ENCODE peak calls at places on chromosomes 7 and 10, in five cellular contexts. E is fibroblast of lung, G is spleen, U is cardiac muscle cell, Y is pancreas. S is an unnamed sample. For H3K27me3, the result is how much of the 10 kb centered on the place peaks cover.

GRCh38 chr10:96306516-96306915 is 2.3 kb downstream of the DNTT start:
- DNase-seq in E (no peak), G (peak), U (no peak), Y (no peak), S (no peak)

GRCh38 chr7:149637911-149638565 is 135.3 kb downstream of the ZNF467 start:
- DNase-seq in E (no peak), G (no peak), U (no peak), Y (no peak), S (no peak)

GRCh38 chr7:26279405-26279804 is 12.3 kb upstream of the SNX10 start:
- DNase-seq in E (no peak), G (peak), U (no peak), Y (no peak), S (no peak)

GRCh38 chr7:141874787-141875186 is 33.5 kb upstream of the PRSS37 start:
- DNase-seq in E (no peak), G (no peak), U (no peak), Y (no peak), S (no peak)

GRCh38 chr10:71912431-71912830 is 51.8 kb upstream of the CHST3 start:
- DNase-seq in E (no peak), G (no peak), U (no peak), Y (no peak), S (no peak)

GRCh38 chr10:76001019-76001418 is 569.6 kb downstream of the LRMDA start:
- DNase-seq in E (no peak), G (no peak), U (no peak), Y (no peak), S (no peak)

GRCh38 chr10:123558651-123559050 is 107.5 kb upstream of the GPR26 start:
- DNase-seq in E (no peak), G (no peak), U (no peak), Y (no peak), S (no peak)

GRCh38 chr10:43200538-43201390 is 62.5 kb downstream of the CSGALNACT2 start:
- DNase-seq in E (no peak), G (peak), U (no peak), Y (peak), S (no peak)

GRCh38 chr10:137031-137430 is 1.8 kb downstream of the ZMYND11 start:
- DNase-seq in E (peak), G (no peak), U (peak), Y (no peak), S (no peak)

GRCh38 chr7:123538897-123539296 is 4.5 kb upstream of the IQUB start:
- DNase-seq in E (no peak), G (no peak), U (no peak), Y (no peak), S (no peak)

GRCh38 chr10:102869290-102870198 is at the start of gene AS3MT:
- DNase-seq in E (no peak), G (peak), U (peak), Y (peak), S (no peak)

GRCh38 chr7:134513169-134513752 is 14.1 kb upstream of the AKR1B10 start:
- DNase-seq in E (peak), G (no peak), U (peak), Y (peak), S (no peak)

DNA sequence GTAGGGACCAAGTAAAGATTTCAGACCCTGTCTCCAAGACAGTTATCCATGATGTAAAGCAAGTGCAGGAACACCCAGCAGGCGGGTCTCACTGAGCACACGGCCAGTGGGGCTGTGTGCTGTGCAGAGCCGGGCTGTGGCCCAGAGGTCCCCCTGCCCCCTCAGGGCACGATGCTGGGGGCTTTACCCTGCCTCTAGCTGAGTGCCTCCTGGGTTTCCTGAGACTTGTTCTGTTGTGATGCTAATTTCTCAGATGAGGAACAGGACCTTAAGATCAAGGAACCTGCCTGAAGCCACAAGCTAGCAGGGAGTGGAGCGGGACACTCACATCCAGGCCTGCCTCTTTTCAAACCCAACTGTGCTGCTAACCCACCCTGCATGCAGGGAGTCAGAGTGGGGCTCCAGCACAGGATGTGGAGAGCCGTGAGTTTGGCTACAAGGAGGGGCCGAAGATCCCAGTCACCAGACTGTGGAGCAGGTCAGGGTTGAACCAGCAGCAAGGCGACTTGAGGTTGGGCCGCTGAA is 76.1 kb upstream of the LYZL2 start:
- DNase-seq in E (no peak), G (peak), U (no peak), Y (no peak), S (peak)
- H3K4me3 ChIP-seq in E (no peak), G (peak), U (no peak), Y (no peak), S (peak)

DNA sequence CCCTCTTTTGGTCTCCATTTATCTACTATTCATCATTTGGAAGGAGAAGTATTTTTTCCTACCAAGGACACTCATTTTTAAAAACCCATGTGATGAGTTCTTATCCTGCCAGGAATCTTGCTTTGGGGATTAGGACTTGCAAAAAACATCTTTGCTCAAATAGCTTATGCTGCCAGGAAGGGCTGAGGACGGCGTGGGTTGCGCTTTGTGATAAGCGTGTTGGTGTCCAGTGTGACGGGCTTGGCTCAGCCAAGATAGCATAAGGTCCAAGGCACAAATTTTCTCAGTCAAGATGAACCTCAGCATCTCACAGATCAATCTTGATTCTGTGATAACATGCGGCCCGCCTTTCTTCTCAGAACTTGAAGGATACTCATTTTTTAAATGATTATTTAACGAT is 205.8 kb downstream of the CCDC3 start:
- DNase-seq in E (no peak), G (no peak), U (no peak), Y (no peak), S (no peak)
- H3K27ac ChIP-seq in E (no peak), G (no peak), U (no peak), Y (no peak), S (no peak)

DNA sequence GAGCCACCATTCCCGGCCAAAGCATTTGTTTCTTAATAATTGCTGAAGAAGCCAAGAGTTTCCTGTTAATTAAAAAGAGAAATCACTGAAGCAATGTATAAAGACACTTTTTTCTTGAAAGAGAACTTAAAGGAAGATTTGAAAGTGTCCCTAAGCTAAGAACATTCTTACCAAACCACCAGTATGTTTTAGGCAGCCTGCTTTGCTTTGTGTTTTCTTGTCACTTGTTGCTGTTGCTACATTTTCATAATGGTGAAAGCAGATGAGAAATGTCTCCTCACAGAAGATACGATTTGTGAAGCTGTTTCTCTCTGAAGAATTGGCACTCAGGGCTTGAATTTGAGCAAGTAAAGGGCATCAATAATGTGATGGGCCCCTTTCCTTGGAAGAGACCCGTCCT is 30.9 kb downstream of the TCF7L2 start:
- DNase-seq in E (no peak), G (no peak), U (no peak), Y (no peak), S (no peak)
- H3K27me3 ChIP-seq in E (under half), G (under half), U (under half), Y (under half), S (under half)

GRCh38 chr10:112955736-112956421 is 5.8 kb downstream of the TCF7L2 start:
- DNase-seq in E (peak), G (no peak), U (no peak), Y (no peak), S (no peak)
- H3K4me3 ChIP-seq in E (peak), G (no peak), U (peak), Y (no peak), S (no peak)

GRCh38 chr10:26472440-26472778 is 34.3 kb downstream of the APBB1IP start:
- DNase-seq in E (no peak), G (no peak), U (no peak), Y (no peak), S (no peak)

GRCh38 chr10:26475448-26475847 is 37.3 kb downstream of the APBB1IP start:
- DNase-seq in E (no peak), G (no peak), U (no peak), Y (no peak), S (no peak)

GRCh38 chr10:26478061-26478460 is 39.9 kb downstream of the APBB1IP start:
- DNase-seq in E (no peak), G (no peak), U (no peak), Y (no peak), S (no peak)

GRCh38 chr10:26468691-26469090 is 30.6 kb downstream of the APBB1IP start:
- DNase-seq in E (no peak), G (peak), U (no peak), Y (no peak), S (peak)

DNA sequence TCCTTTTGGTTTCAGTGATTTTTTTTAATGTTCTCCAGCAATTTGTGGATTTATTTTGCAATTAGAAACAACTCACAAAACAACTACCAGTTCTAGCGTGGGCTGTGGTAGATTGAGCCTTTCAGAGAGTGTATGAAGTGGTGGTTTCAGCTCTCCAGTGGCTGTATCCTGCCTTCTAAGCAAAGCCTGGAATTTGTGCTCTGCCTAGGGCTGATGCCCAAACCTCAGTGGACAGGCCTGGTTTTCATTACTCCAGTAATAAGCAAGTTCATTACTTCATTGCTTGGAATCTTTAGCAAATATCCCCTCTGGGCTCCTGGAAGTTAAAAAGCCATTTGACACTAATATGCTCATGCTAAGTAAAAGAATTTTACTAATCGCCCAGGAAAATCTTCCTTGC is 35.9 kb downstream of the APBB1IP start:
- DNase-seq in E (no peak), G (no peak), U (no peak), Y (no peak), S (no peak)
- H3K27ac ChIP-seq in E (no peak), G (peak), U (no peak), Y (no peak), S (peak)

GRCh38 chr10:100733319-100733718 is 12.1 kb upstream of the PAX2 start:
- DNase-seq in E (no peak), G (peak), U (no peak), Y (no peak), S (no peak)
- H3K27me3 ChIP-seq in E (half or more), G (half or more), U (half or more), Y (under half), S (under half)

DNA sequence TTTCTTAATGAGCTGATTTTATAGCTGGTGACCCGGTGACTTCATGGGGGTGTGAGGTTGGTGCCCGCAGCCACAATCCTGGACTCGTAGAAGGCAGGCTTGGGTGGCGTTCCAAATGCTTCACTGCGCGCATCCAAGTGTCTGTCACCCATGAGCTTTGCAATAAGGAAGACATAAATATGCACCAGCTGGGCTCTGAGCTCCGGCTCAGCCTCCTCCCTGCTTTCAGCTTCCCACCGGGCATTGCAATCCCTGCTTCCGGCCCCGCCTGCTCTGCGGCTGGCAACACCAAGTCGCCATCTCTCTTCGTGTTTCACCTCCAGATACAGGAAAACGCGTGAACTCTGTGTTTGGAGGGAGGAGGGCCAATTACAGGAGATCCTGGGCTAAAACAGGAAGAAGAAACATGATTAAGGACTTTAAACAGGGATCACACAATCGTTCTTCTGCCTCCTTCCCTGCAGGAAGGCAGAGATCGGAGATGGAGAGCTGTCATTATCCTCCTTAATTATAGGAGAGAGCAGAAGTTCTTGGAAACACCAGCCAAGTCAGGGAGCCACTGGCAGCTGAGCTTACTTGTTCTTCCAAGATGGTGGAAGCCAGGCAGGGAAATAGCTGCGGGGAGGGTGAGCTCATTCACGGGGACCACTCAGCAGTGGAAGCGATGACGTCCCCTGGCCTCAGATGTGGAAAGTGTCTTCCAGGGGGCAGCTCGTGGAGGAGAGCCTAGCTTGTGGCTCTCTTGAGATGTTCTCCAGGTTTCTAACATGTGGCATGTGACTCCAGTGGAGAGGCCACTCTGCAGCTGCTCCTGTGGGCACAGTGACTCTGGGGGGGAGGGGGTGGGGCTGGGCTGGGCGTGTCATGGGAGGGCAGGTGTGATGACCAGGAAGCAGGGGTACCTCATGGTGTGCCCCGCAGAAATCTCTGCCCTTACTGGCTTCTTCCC is 134.9 kb downstream of the CAMK1D start:
- DNase-seq in E (no peak), G (peak), U (no peak), Y (no peak), S (no peak)
- H3K4me3 ChIP-seq in E (no peak), G (no peak), U (no peak), Y (no peak), S (no peak)

GRCh38 chr10:73762915-73763314 is 18.7 kb downstream of the SEC24C start:
- DNase-seq in E (no peak), G (no peak), U (no peak), Y (no peak), S (no peak)

GRCh38 chr10:73758704-73759511 is 14.7 kb downstream of the SEC24C start:
- DNase-seq in E (no peak), G (no peak), U (no peak), Y (no peak), S (no peak)

GRCh38 chr10:73763343-73763742 is 18.5 kb upstream of the CHCHD1 start:
- DNase-seq in E (no peak), G (no peak), U (no peak), Y (no peak), S (no peak)

GRCh38 chr10:73756183-73756582 is 12.0 kb downstream of the SEC24C start:
- DNase-seq in E (no peak), G (no peak), U (no peak), Y (no peak), S (no peak)

DNA sequence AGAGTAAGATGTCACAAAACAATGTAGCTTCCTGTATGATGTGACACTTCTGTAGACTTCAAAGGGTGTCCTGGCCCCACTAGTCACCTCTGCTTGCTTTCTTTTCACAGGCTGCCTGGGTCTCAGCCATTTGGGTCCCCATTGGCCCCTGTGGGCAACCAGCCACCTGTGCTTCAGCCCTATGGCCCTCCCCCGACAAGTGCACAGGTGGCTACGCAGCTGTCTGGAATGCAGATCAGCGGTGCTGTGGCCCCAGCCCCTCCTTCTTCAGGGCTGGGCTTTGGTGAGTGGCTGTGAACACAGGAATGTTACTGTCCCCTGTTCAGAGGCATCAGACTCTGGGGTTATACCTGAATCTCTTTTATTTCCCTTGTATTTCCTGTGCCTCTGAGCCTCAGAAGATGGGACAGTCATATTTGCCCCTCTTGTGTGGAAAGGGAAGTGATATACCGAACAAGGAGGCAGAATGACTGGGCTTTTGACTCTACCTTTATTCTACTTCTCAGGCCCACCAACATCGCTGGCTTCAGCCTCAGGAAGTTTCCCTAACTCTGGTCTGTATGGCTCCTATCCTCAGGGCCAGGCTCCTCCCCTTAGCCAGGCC is 15.4 kb downstream of the SEC24C start:
- DNase-seq in E (no peak), G (peak), U (no peak), Y (no peak), S (peak)
- H3K27ac ChIP-seq in E (no peak), G (peak), U (no peak), Y (no peak), S (peak)

GRCh38 chr10:98030991-98031431 is 590 bp upstream of the CRTAC1 start:
- DNase-seq in E (no peak), G (no peak), U (peak), Y (no peak), S (no peak)
- H3K27me3 ChIP-seq in E (under half), G (under half), U (half or more), Y (under half), S (under half)